ENCODE peak calls at places on chromosomes 11 and 22, in five cellular contexts. P is erythroblast, S is IMR-90, N is suprapubic skin, U is HepG2. M is an unnamed sample.

GRCh38 chr11:70699294-70700221 is 301.2 kb downstream of the CTTN start:
- DNase-seq in P (no peak), S (no peak), N (no peak), U (peak), M (no peak)

GRCh38 chr11:74984730-74985129 is 4.0 kb upstream of the NEU3 start:
- DNase-seq in P (no peak), S (no peak), N (no peak), U (no peak), M (no peak)

GRCh38 chr11:33842236-33842915 is 49.5 kb downstream of the LMO2 start:
- DNase-seq in P (no peak), S (no peak), N (no peak), U (no peak), M (no peak)

GRCh38 chr11:27485930-27486773 is 13.6 kb upstream of the LGR4 start:
- DNase-seq in P (peak), S (peak), N (no peak), U (peak), M (no peak)

GRCh38 chr11:8775341-8776133 is 92.9 kb downstream of the RPL27A start:
- DNase-seq in P (no peak), S (no peak), N (no peak), U (no peak), M (peak)

GRCh38 chr11:32438883-32439487 is 3.6 kb upstream of the WT1 start:
- DNase-seq in P (peak), S (no peak), N (no peak), U (no peak), M (no peak)

GRCh38 chr11:131688056-131688693 is 317.8 kb downstream of the NTM start:
- DNase-seq in P (peak), S (peak), N (no peak), U (peak), M (no peak)

GRCh38 chr22:47618611-47619010 is 856.2 kb downstream of the TBC1D22A start:
- DNase-seq in P (no peak), S (no peak), N (peak), U (no peak), M (no peak)

GRCh38 chr11:12218909-12219308 is 108.5 kb downstream of the MICAL2 start:
- DNase-seq in P (no peak), S (no peak), N (no peak), U (peak), M (no peak)

GRCh38 chr11:77276271-77276670 is 25.2 kb downstream of the GDPD4 start:
- DNase-seq in P (no peak), S (peak), N (no peak), U (no peak), M (no peak)

GRCh38 chr11:61553373-61554171 is 27.3 kb downstream of the SYT7 start:
- DNase-seq in P (no peak), S (no peak), N (no peak), U (no peak), M (no peak)

GRCh38 chr11:121540627-121541026 is 87.9 kb upstream of the SORL1-AS1 start:
- DNase-seq in P (no peak), S (no peak), N (no peak), U (no peak), M (no peak)

GRCh38 chr11:134749040-134749586 is 337.1 kb upstream of the B3GAT1 start:
- DNase-seq in P (no peak), S (no peak), N (no peak), U (no peak), M (no peak)

GRCh38 chr11:44928144-44928543 is 22.5 kb downstream of the TP53I11 start:
- DNase-seq in P (no peak), S (no peak), N (no peak), U (no peak), M (no peak)

DNA sequence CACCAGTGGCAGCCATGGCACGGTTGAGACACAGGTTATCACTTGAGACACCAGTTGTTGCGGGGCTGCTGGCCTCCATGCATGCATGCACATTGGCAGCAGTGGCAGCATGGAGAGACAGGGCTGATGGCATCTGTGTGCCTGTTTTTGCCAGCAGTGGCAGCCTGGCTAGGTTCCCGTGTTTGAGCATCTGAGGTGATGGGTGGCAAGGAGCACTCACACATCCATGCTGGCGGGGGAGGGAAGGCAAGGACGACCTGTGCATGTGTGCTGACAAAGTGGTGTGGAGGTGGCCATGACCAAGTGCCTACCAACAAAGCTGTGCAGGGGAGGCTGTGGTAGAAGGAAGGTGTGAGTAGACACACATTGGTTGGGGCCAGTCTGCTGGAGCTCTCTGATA is 133.5 kb downstream of the CNTN5 start:
- DNase-seq in P (no peak), S (no peak), N (no peak), U (no peak), M (no peak)
- TF ChIP-seq POLR2A in P (no peak), S (no peak), N (no peak), U (no peak), M (no peak)

GRCh38 chr11:69642913-69643632 is 2.1 kb downstream of the CCND1 start:
- DNase-seq in P (peak), S (peak), N (peak), U (peak), M (peak)
- TF ChIP-seq POLR2A in P (no peak), S (peak), N (no peak), U (no peak), M (no peak)

GRCh38 chr11:67371549-67372231 is 1.7 kb downstream of the CLCF1 start:
- DNase-seq in P (peak), S (peak), N (no peak), U (peak), M (no peak)
- TF ChIP-seq POLR2A in P (no peak), S (no peak), N (no peak), U (no peak), M (no peak)

GRCh38 chr11:130322126-130322525 is 7.4 kb upstream of the ZBTB44 start:
- DNase-seq in P (no peak), S (no peak), N (no peak), U (no peak), M (no peak)
- TF ChIP-seq POLR2A in P (no peak), S (no peak), N (no peak), U (no peak), M (no peak)

GRCh38 chr22:19960491-19961200 is 19.0 kb upstream of the TXNRD2 start:
- DNase-seq in P (no peak), S (no peak), N (no peak), U (no peak), M (no peak)

GRCh38 chr22:19961201-19961580 is 19.6 kb upstream of the TXNRD2 start:
- DNase-seq in P (no peak), S (no peak), N (no peak), U (no peak), M (no peak)

GRCh38 chr22:19959043-19959586 is 17.5 kb upstream of the TXNRD2 start:
- DNase-seq in P (peak), S (peak), N (peak), U (peak), M (peak)

GRCh38 chr22:19958083-19959042 is 16.7 kb upstream of the TXNRD2 start:
- DNase-seq in P (no peak), S (peak), N (no peak), U (no peak), M (no peak)

GRCh38 chr22:19959587-19960490 is 18.2 kb upstream of the TXNRD2 start:
- DNase-seq in P (no peak), S (no peak), N (no peak), U (no peak), M (no peak)
- TF ChIP-seq POLR2A in P (no peak), S (no peak), N (no peak), U (peak), M (no peak)

M was measured in breast epithelium.